ENCODE peak calls at places on chromosomes 12 and 14, in seven cellular contexts. Z is tibial artery, X is AG09309, M is adrenal gland, S is GM23248, K is fibroblast of the aortic adventitia, R is cardiac fibroblast. J is an unnamed sample.
A peak's percentile ranks its signal among the peaks of the same experiment; 100 is the strongest.

GRCh38 chr12:53500119-53500775 is 836 bp upstream of the TARBP2 start:
- DNase-seq in Z (peak; percentile 92), X (no peak), M (peak; percentile 90), S (peak; percentile 86), K (peak; percentile 91), R (peak; percentile 94), J (peak; percentile 96)

GRCh38 chr12:93380480-93381121 is 2.9 kb downstream of the NUDT4 start:
- DNase-seq in Z (no peak), X (no peak), M (no peak), S (peak; percentile 64), K (peak; percentile 83), R (peak; percentile 63), J (peak; percentile 51)

GRCh38 chr14:104118006-104118844 is 20.2 kb upstream of the KIF26A start:
- DNase-seq in Z (no peak), X (no peak), M (no peak), S (no peak), K (no peak), R (no peak), J (no peak)

GRCh38 chr12:12528361-12529092 is 34.1 kb downstream of the DUSP16 start:
- DNase-seq in Z (no peak), X (no peak), M (no peak), S (no peak), K (no peak), R (no peak), J (no peak)

GRCh38 chr12:89357297-89357730 is 5.0 kb upstream of the DUSP6 start:
- DNase-seq in Z (no peak), X (no peak), M (no peak), S (no peak), K (no peak), R (no peak), J (no peak)

GRCh38 chr12:117370588-117370987 is 9.2 kb upstream of the NOS1 start:
- DNase-seq in Z (no peak), X (no peak), M (no peak), S (no peak), K (no peak), R (no peak), J (no peak)

GRCh38 chr14:32017587-32017986 is 59.5 kb upstream of the ARHGAP5 start:
- DNase-seq in Z (no peak), X (no peak), M (no peak), S (no peak), K (no peak), R (no peak), J (no peak)

GRCh38 chr14:80215756-80216581 is 4.7 kb upstream of the DIO2 start:
- DNase-seq in Z (no peak), X (no peak), M (no peak), S (peak; percentile 57), K (peak; percentile 71), R (peak; percentile 43), J (no peak)

GRCh38 chr12:30795660-30796507 is 41.1 kb upstream of the CAPRIN2 start:
- DNase-seq in Z (peak; percentile 65), X (no peak), M (peak; percentile 79), S (peak; percentile 96), K (peak; percentile 77), R (peak; percentile 84), J (peak; percentile 66)

GRCh38 chr12:58186914-58187313 is 245.5 kb downstream of the ATP23 start:
- DNase-seq in Z (no peak), X (no peak), M (no peak), S (no peak), K (no peak), R (no peak), J (no peak)

GRCh38 chr12:41205070-41205715 is 17.1 kb downstream of the PDZRN4 start:
- DNase-seq in Z (no peak), X (no peak), M (no peak), S (no peak), K (no peak), R (no peak), J (no peak)

GRCh38 chr14:94632305-94632590 is 20.1 kb downstream of the SERPINA3 start:
- DNase-seq in Z (peak; percentile 8), X (no peak), M (no peak), S (no peak), K (no peak), R (no peak), J (no peak)

GRCh38 chr12:23707270-23707669 is 242.2 kb downstream of the SOX5 start:
- DNase-seq in Z (no peak), X (no peak), M (no peak), S (no peak), K (peak; percentile 3), R (no peak), J (no peak)

GRCh38 chr12:42725839-42726238 is 136.3 kb upstream of the PRICKLE1 start:
- DNase-seq in Z (no peak), X (peak; percentile 53), M (no peak), S (peak; percentile 75), K (peak; percentile 86), R (peak; percentile 69), J (peak; percentile 69)

GRCh38 chr14:68811161-68811560 is 18.3 kb upstream of the ZFP36L1 start:
- DNase-seq in Z (no peak), X (no peak), M (peak; percentile 47), S (no peak), K (no peak), R (no peak), J (no peak)

GRCh38 chr14:92684801-92685560 is 63.4 kb downstream of the LGMN start:
- DNase-seq in Z (no peak), X (no peak), M (no peak), S (no peak), K (no peak), R (no peak), J (no peak)

GRCh38 chr12:14937689-14938088 is 648 bp downstream of the ERP27 start:
- DNase-seq in Z (no peak), X (no peak), M (no peak), S (no peak), K (no peak), R (no peak), J (no peak)

GRCh38 chr14:102280376-102280962 is 24.5 kb downstream of the MOK start:
- DNase-seq in Z (no peak), X (peak; percentile 98), M (peak; percentile 34), S (peak; percentile 98), K (peak; percentile 97), R (peak; percentile 97), J (peak; percentile 92)

GRCh38 chr14:32564591-32564990 is 235.5 kb downstream of the AKAP6 start:
- DNase-seq in Z (no peak), X (no peak), M (no peak), S (peak; percentile 46), K (peak; percentile 21), R (peak; percentile 56), J (peak; percentile 85)

GRCh38 chr14:50013198-50013918 is 103.0 kb downstream of the VCPKMT start:
- DNase-seq in Z (no peak), X (no peak), M (no peak), S (peak; percentile 64), K (no peak), R (no peak), J (no peak)

GRCh38 chr12:49296034-49296835 is 1.3 kb downstream of the PRPH start:
- DNase-seq in Z (no peak), X (no peak), M (peak; percentile 13), S (peak; percentile 42), K (peak; percentile 28), R (no peak), J (peak; percentile 19)

GRCh38 chr12:53211476-53212381 is 4.7 kb upstream of the ITGB7 start:
- DNase-seq in Z (no peak), X (no peak), M (no peak), S (no peak), K (no peak), R (no peak), J (no peak)

GRCh38 chr12:10362828-10363664 is 26.8 kb downstream of the KLRK1 start:
- DNase-seq in Z (no peak), X (no peak), M (no peak), S (peak; percentile 17), K (no peak), R (peak; percentile 26), J (peak; percentile 79)

DNA sequence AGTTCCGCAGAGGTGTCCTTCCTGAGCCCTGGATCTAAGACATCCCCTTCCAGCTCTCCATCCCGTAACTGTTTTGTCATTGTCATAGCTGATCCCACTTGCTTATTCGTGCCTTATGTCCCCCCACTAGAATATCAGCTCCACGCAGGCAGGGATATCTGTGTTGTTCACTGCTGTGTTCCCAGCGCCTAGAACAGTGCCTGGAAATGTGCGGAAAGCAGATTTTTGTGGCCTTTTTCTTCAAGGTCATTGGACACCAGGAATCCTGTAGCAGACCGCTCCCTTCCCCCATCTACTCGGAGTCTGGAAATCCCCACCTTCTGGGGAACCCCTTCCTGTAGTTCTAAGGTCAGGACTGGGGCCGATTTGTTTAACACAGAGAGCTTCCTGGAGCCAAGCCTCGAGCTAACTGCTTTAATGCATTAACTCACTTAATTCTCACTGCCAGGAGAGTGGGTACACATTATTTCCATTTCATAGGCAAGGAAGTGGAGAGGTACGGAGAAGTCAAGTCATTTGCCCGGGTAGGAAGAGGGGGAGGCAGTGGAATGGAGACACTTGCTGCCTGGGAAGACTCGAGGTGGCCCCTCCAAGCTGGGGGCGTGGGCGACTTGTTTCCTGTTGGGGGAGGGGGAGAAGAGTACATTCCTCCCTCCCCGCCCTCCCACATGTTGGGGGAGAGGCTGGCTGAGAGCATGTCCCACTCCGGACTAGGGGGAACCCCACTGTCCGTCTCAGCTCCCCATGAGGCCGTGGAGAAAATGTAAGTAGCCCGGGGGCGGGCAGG is 1.2 kb upstream of the SH2B3 start:
- DNase-seq in Z (no peak), X (no peak), M (peak; percentile 64), S (peak; percentile 58), K (no peak), R (peak; percentile 35), J (peak; percentile 49)
- H3K4me3 ChIP-seq in Z (peak overlapping the region; percentile 93), X (peak overlapping the region; percentile 66), M (peak overlapping the region; percentile 87), S (peak overlapping the region; percentile 93), K (peak overlapping the region; percentile 66), R (peak overlapping the region; percentile 76), J (peak overlapping the region; percentile 82)

DNA sequence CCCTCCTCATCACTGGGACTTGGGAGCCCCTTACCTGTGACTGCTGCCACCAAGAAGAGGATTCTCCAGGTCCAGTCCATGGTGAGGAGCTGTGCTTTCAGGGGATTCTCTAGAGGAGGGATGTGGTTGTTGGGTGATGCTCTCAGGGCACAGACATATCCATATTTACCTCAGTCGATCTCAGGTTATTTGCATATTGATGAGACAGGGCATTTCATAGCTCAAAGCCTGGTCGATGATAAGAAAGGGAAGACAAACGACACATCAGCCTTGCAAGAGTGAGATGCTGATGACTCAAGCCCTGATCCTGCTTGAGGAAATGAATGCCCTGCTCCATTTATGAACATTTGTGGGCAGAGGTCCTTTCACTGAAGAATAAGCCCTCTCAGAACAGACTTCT is 981.0 kb downstream of the TMEM121 start:
- DNase-seq in Z (no peak), X (no peak), M (no peak), S (no peak), K (no peak), R (no peak), J (no peak)
- H3K4me3 ChIP-seq in Z (no peak overlapping the region), X (no peak overlapping the region), M (no peak overlapping the region), S (no peak overlapping the region), K (no peak overlapping the region), R (no peak overlapping the region), J (no peak overlapping the region)

GRCh38 chr14:27608377-27608776 is 1010.5 kb upstream of the NOVA1 start:
- DNase-seq in Z (no peak), X (no peak), M (no peak), S (no peak), K (no peak), R (no peak), J (no peak)
- H3K4me3 ChIP-seq in Z (no peak overlapping the region), X (no peak overlapping the region), M (no peak overlapping the region), S (no peak overlapping the region), K (no peak overlapping the region), R (no peak overlapping the region), J (no peak overlapping the region)

DNA sequence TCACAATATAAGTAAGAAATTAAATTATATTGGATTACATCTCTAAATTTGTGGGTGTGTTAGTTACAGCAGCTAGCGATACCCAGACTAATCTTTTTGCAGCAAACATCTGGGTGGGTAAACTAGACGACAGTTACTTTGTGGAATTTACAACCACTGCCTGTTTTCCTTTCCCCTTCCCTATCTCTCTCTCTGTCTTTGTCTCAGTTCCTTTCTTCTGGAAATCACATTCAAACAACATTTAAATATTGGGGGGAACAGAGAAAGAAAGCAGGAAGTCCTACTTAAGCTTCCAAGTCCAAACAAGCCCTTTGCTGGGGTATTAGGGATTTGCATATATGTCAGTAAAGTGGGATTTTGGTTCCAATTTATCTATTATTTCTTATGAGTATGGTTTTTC is 97.6 kb downstream of the WIF1 start:
- DNase-seq in Z (no peak), X (no peak), M (no peak), S (no peak), K (no peak), R (no peak), J (no peak)
- H3K4me3 ChIP-seq in Z (no peak overlapping the region), X (no peak overlapping the region), M (no peak overlapping the region), S (no peak overlapping the region), K (no peak overlapping the region), R (no peak overlapping the region), J (no peak overlapping the region)

J was measured in fibroblast of villous mesenchyme.